ENCODE peak calls at places on chromosome 16, in ten cellular contexts. D is progenitor cell of endocrine pancreas; M is MM.1S; A is D341Med; F is colonic mucosa; C is AG04450; W is endothelial cell; G is heart right ventricle; N is HEK293T; Y is activated effector memory CD4-positive, alpha-beta T cell treated with anti-CD3 and anti-CD28 coated beads, Interleukin-2, amount 50 U/mL, for 16 hours. Q is an unnamed sample.

GRCh38 chr16:2213817-2214720 is 571 bp downstream of the PGP start:
- DNase-seq in D (no peak), M (no peak), A (no peak), F (no peak), C (no peak), W (no peak), G (no peak), N (no peak), Y (no peak), Q (no peak)

GRCh38 chr16:29779474-29779873 is 1.4 kb downstream of the ZG16 start:
- DNase-seq in D (no peak), M (no peak), A (no peak), F (no peak), C (no peak), W (no peak), G (no peak), N (no peak), Y (no peak), Q (peak; percentile 76)

GRCh38 chr16:69448470-69449193 is 24.2 kb downstream of the CYB5B start:
- DNase-seq in D (no peak), M (no peak), A (peak; percentile 58), F (no peak), C (no peak), W (no peak), G (no peak), N (no peak), Y (no peak), Q (no peak)

GRCh38 chr16:56193951-56194726 is 2.9 kb downstream of the GNAO1 start:
- DNase-seq in D (peak; percentile 95), M (no peak), A (peak; percentile 86), F (peak; percentile 58), C (no peak), W (peak; percentile 98), G (peak; percentile 88), N (peak; percentile 97), Y (peak; percentile 89), Q (peak; percentile 73)

GRCh38 chr16:54034684-54035083 is 251.9 kb downstream of the IRX3 start:
- DNase-seq in D (no peak), M (no peak), A (no peak), F (no peak), C (no peak), W (no peak), G (no peak), N (no peak), Y (no peak), Q (no peak)

GRCh38 chr16:3819741-3820724 is 60.5 kb downstream of the CREBBP start:
- DNase-seq in D (no peak), M (no peak), A (no peak), F (peak; percentile 52), C (peak; percentile 90), W (no peak), G (peak; percentile 82), N (peak; percentile 63), Y (no peak), Q (no peak)

GRCh38 chr16:77183137-77183536 is 7.9 kb upstream of the MON1B start:
- DNase-seq in D (no peak), M (no peak), A (no peak), F (no peak), C (no peak), W (no peak), G (no peak), N (no peak), Y (no peak), Q (no peak)

GRCh38 chr16:10256855-10257641 is 74.8 kb upstream of the GRIN2A start:
- DNase-seq in D (no peak), M (peak; percentile 38), A (peak; percentile 88), F (peak; percentile 27), C (no peak), W (peak; percentile 33), G (peak; percentile 17), N (peak; percentile 75), Y (peak; percentile 79), Q (no peak)

GRCh38 chr16:81469710-81470481 is 25.3 kb downstream of the CMIP start:
- DNase-seq in D (no peak), M (peak; percentile 60), A (no peak), F (no peak), C (no peak), W (no peak), G (no peak), N (no peak), Y (peak; percentile 74), Q (no peak)

GRCh38 chr16:22293137-22294106 is 3.8 kb upstream of the POLR3E start:
- DNase-seq in D (no peak), M (no peak), A (no peak), F (no peak), C (no peak), W (no peak), G (no peak), N (no peak), Y (no peak), Q (no peak)

GRCh38 chr16:85171809-85172464 is 59.7 kb upstream of the CIBAR2 start:
- DNase-seq in D (no peak), M (no peak), A (no peak), F (no peak), C (no peak), W (no peak), G (no peak), N (no peak), Y (no peak), Q (no peak)

GRCh38 chr16:77882359-77882758 is 94.0 kb downstream of the VAT1L start:
- DNase-seq in D (no peak), M (no peak), A (no peak), F (no peak), C (no peak), W (no peak), G (no peak), N (no peak), Y (no peak), Q (no peak)

GRCh38 chr16:85132456-85133289 is 20.4 kb upstream of the CIBAR2 start:
- DNase-seq in D (no peak), M (no peak), A (no peak), F (no peak), C (no peak), W (no peak), G (no peak), N (no peak), Y (no peak), Q (no peak)

GRCh38 chr16:9258423-9259051 is 167.1 kb downstream of the HAPSTR1 start:
- DNase-seq in D (peak; percentile 41), M (peak; percentile 68), A (peak; percentile 69), F (peak; percentile 46), C (no peak), W (peak; percentile 56), G (peak; percentile 13), N (peak; percentile 39), Y (no peak), Q (no peak)

GRCh38 chr16:35431829-35432663 is 1972.6 kb downstream of the TP53TG3F start:
- DNase-seq in D (no peak), M (peak; percentile 36), A (no peak), F (no peak), C (no peak), W (no peak), G (no peak), N (peak; percentile 30), Y (no peak), Q (no peak)

GRCh38 chr16:75114179-75114945 is 2.2 kb downstream of the LDHD start:
- DNase-seq in D (no peak), M (no peak), A (no peak), F (no peak), C (no peak), W (no peak), G (no peak), N (no peak), Y (no peak), Q (no peak)

GRCh38 chr16:54240180-54241125 is 46.1 kb downstream of the IRX3 start:
- DNase-seq in D (no peak), M (no peak), A (no peak), F (no peak), C (no peak), W (no peak), G (no peak), N (no peak), Y (no peak), Q (no peak)

GRCh38 chr16:64910351-64910750 is 211.5 kb downstream of the CDH11 start:
- DNase-seq in D (no peak), M (no peak), A (peak; percentile 88), F (peak; percentile 18), C (peak; percentile 71), W (no peak), G (peak; percentile 77), N (no peak), Y (no peak), Q (no peak)

GRCh38 chr16:81693467-81694303 is 85.4 kb upstream of the PLCG2 start:
- DNase-seq in D (no peak), M (no peak), A (no peak), F (no peak), C (no peak), W (no peak), G (no peak), N (no peak), Y (no peak), Q (peak; percentile 51)

GRCh38 chr16:86818701-86819522 is 240.6 kb downstream of the FOXL1 start:
- DNase-seq in D (no peak), M (no peak), A (no peak), F (no peak), C (no peak), W (no peak), G (no peak), N (no peak), Y (no peak), Q (no peak)

GRCh38 chr16:88473666-88474534 is 20.8 kb downstream of the ZFPM1 start:
- DNase-seq in D (no peak), M (no peak), A (no peak), F (no peak), C (peak; percentile 30), W (no peak), G (peak; percentile 63), N (no peak), Y (no peak), Q (no peak)

GRCh38 chr16:50841081-50841886 is 99.4 kb downstream of the CYLD start:
- DNase-seq in D (peak; percentile 8), M (no peak), A (no peak), F (no peak), C (no peak), W (no peak), G (no peak), N (no peak), Y (peak; percentile 79), Q (no peak)

GRCh38 chr16:68259007-68259406 is 5.3 kb upstream of the SLC7A6 start:
- DNase-seq in D (no peak), M (no peak), A (no peak), F (no peak), C (no peak), W (no peak), G (no peak), N (no peak), Y (no peak), Q (no peak)

GRCh38 chr16:86816930-86817625 is 238.7 kb downstream of the FOXL1 start:
- DNase-seq in D (no peak), M (no peak), A (no peak), F (no peak), C (no peak), W (no peak), G (no peak), N (no peak), Y (no peak), Q (no peak)

GRCh38 chr16:52634528-52634927 is 87.6 kb upstream of the TOX3 start:
- DNase-seq in D (no peak), M (no peak), A (no peak), F (no peak), C (no peak), W (no peak), G (no peak), N (no peak), Y (no peak), Q (no peak)

GRCh38 chr16:11955713-11956123 is 9.3 kb upstream of the TNFRSF17 start:
- DNase-seq in D (no peak), M (no peak), A (no peak), F (no peak), C (peak; percentile 87), W (no peak), G (no peak), N (no peak), Y (no peak), Q (peak; percentile 81)

GRCh38 chr16:80576343-80576912 is 35.6 kb downstream of the DYNLRB2 start:
- DNase-seq in D (no peak), M (no peak), A (no peak), F (no peak), C (no peak), W (no peak), G (no peak), N (no peak), Y (no peak), Q (no peak)

GRCh38 chr16:56303066-56303705 is 111.9 kb downstream of the GNAO1 start:
- DNase-seq in D (no peak), M (no peak), A (no peak), F (no peak), C (no peak), W (no peak), G (no peak), N (no peak), Y (no peak), Q (no peak)